ENCODE peak calls at places on chromosomes 6 and 20, in ten cellular contexts. F, L, K, H, S, J, Y, V, T and I are unnamed samples.
A peak's percentile ranks its signal among the peaks of the same experiment; 100 is the strongest.

GRCh38 chr6:43871933-43872332 is 101.9 kb downstream of the VEGFA start:
- DNase-seq in K (no peak), L (no peak), Y (peak; percentile 38), T (no peak), J (no peak), V (no peak), S (no peak), H (no peak), F (no peak), I (no peak)

GRCh38 chr6:43978473-43979360 is 148.5 kb downstream of the MRPL14 start:
- DNase-seq in J (no peak), K (no peak), H (no peak), L (no peak), T (no peak), S (no peak), Y (no peak), F (no peak), V (no peak), I (no peak)

GRCh38 chr6:114432380-114432779 is 89.6 kb upstream of the HS3ST5 start:
- DNase-seq in T (no peak), S (no peak), H (no peak), F (no peak), Y (peak; percentile 49), K (no peak), J (no peak), L (no peak), V (no peak), I (no peak)

GRCh38 chr6:158939255-158940170 is 60.5 kb downstream of the RSPH3 start:
- DNase-seq in J (no peak), L (no peak), S (no peak), V (peak; percentile 84), H (no peak), F (no peak), T (no peak), K (no peak), Y (no peak), I (no peak)

GRCh38 chr20:2815242-2815900 is 584 bp downstream of the C20orf141 start:
- DNase-seq in V (no peak), T (no peak), F (no peak), K (no peak), Y (no peak), S (no peak), J (no peak), H (no peak), L (no peak), I (no peak)

GRCh38 chr6:149636116-149636515 is 12.4 kb downstream of the KATNA1 start:
- DNase-seq in T (no peak), V (no peak), S (no peak), H (no peak), L (no peak), K (no peak), Y (no peak), J (no peak), F (no peak), I (no peak)

GRCh38 chr6:43509984-43510826 is at the start of gene LRRC73:
- DNase-seq in S (peak; percentile 91), Y (peak; percentile 90), L (peak; percentile 94), K (peak; percentile 50), V (peak; percentile 97), T (peak; percentile 94), J (peak; percentile 65), F (peak; percentile 91), H (peak; percentile 93), I (peak; percentile 89)

GRCh38 chr20:14334306-14334930 is 3.0 kb downstream of the FLRT3 start:
- DNase-seq in J (no peak), K (peak; percentile 1), Y (peak; percentile 75), L (no peak), V (no peak), H (no peak), F (no peak), T (peak; percentile 40), S (peak; percentile 47), I (peak; percentile 30)

GRCh38 chr6:136548582-136549330 is 1.5 kb downstream of the MAP7 start:
- DNase-seq in K (no peak), S (no peak), L (no peak), V (no peak), T (no peak), Y (no peak), F (no peak), H (no peak), J (no peak), I (no peak)

GRCh38 chr6:129498556-129498940 is 211.4 kb downstream of the ARHGAP18 start:
- DNase-seq in Y (no peak), S (no peak), V (no peak), H (no peak), T (no peak), L (no peak), J (no peak), K (no peak), F (no peak), I (no peak)

GRCh38 chr6:130671119-130672104 is 155.8 kb upstream of the SMLR1 start:
- DNase-seq in K (no peak), V (no peak), H (peak; percentile 28), J (no peak), F (no peak), T (no peak), L (peak; percentile 15), S (no peak), Y (no peak), I (no peak)

GRCh38 chr6:110358536-110359148 is 493 bp upstream of the METTL24 start:
- DNase-seq in V (no peak), J (no peak), L (no peak), K (no peak), T (no peak), S (no peak), F (no peak), Y (no peak), H (no peak), I (no peak)

GRCh38 chr6:14732845-14733757 is 512.8 kb upstream of the JARID2 start:
- DNase-seq in L (no peak), F (no peak), K (no peak), H (no peak), V (no peak), T (no peak), Y (no peak), J (peak; percentile 28), S (no peak), I (no peak)

GRCh38 chr6:26173836-26174144 is 86.6 kb downstream of the HFE start:
- DNase-seq in Y (no peak), T (no peak), J (no peak), V (no peak), S (no peak), F (no peak), K (peak; percentile 38), H (no peak), L (no peak), I (no peak)

GRCh38 chr6:25413506-25413905 is 134.3 kb downstream of the CARMIL1 start:
- DNase-seq in L (no peak), K (peak; percentile 51), J (no peak), F (no peak), S (no peak), T (no peak), H (no peak), V (no peak), Y (no peak), I (no peak)

GRCh38 chr20:5718896-5719595 is 31.2 kb upstream of the SHLD1 start:
- DNase-seq in H (peak; percentile 70), F (no peak), J (no peak), V (no peak), K (no peak), Y (no peak), S (no peak), T (no peak), L (peak; percentile 61), I (no peak)

DNA sequence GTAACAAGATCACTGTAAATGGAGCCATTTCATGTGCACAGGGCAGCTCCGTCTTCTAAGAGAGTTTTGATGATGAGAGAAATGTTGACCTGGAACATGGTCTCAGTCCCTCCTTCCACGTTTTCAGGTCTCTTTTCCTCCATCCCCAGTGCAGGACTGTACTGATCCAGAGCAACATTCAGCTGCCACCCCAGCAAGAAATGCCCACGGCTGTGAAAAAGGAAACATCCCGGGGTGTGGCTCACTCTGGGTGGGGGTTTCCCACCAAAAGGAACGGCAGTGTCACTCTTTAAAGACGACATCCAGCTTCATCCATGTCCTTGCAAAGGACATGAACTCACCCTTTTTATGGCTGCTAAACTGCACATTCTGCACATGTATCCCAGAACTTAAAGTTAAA is 92.6 kb downstream of the ERMARD start:
- DNase-seq in V (peak; percentile 58), Y (no peak), L (no peak), F (no peak), K (no peak), H (no peak), T (no peak), S (peak; percentile 17), J (no peak), I (no peak)
- TF ChIP-seq CTCF in V (no peak), Y (no peak), L (no peak), F (no peak), K (no peak), H (no peak), T (no peak), S (no peak), J (no peak), I (no peak)

GRCh38 chr6:168451805-168452204 is 10.8 kb downstream of the SMOC2 start:
- DNase-seq in F (no peak), V (no peak), J (no peak), Y (peak; percentile 21), K (no peak), H (no peak), T (no peak), S (no peak), L (no peak), I (no peak)
- TF ChIP-seq CTCF in F (no peak), V (no peak), J (no peak), Y (peak; percentile 36), K (no peak), H (peak; percentile 13), T (no peak), S (peak; percentile 10), L (no peak), I (peak; percentile 28)

DNA sequence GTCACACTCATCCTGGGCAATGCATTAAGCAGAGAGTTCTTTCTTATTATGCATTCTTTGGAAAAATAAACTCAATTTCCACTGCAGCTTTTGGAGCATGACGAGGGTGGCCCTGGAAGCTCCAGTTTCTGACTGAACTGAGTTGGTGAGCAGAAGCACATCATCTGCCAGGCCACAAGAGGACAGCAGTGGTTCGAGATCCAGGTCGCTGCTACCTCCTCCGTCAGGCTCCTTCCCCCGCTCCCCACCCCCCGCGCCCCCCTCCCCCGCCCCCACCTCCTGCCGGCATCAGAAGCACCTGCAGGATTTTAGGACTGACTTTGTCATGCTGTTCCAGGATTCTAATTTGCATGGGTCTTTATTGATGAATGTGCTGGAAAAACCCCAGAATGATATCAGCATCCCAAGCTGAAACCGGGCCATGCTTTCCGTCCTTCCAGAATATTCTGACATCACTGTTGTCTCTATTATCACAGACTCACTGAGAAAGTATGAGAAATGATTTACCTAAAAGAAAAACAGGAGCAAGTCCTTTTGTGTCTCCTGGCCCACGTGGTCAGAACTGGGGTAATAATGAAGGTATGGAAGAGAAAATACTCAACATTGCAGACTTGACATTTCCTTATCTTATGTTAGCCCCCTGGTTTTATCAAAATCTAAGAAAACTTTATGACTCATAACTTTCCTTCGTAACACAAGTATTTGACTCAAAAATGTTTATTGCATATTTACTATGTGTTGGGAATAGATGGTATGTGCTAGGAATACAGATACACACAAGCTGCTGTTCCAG is 220.1 kb upstream of the EXOC2 start:
- DNase-seq in F (no peak), K (peak; percentile 5), S (peak; percentile 58), V (no peak), Y (peak; percentile 28), L (no peak), T (peak; percentile 67), H (no peak), J (no peak), I (peak; percentile 46)
- TF ChIP-seq CTCF in F (peak; percentile 12), K (peak; percentile 23), S (peak; percentile 47), V (no peak), Y (peak; percentile 22), L (no peak), T (peak; percentile 32), H (no peak), J (no peak), I (peak; percentile 27)

GRCh38 chr6:97705568-97705967 is 422.6 kb upstream of the MMS22L start:
- DNase-seq in S (no peak), V (no peak), H (no peak), T (no peak), F (no peak), L (no peak), Y (no peak), J (no peak), K (peak; percentile 7), I (no peak)
- TF ChIP-seq CTCF in S (no peak), V (no peak), H (no peak), T (no peak), F (no peak), L (no peak), Y (peak; percentile 14), J (no peak), K (peak; percentile 68), I (peak; percentile 60)